ENCODE peak calls at places on chromosome 20, in nine cellular contexts. T, P, V, S, K, W, U, G and O are unnamed samples.

GRCh38 chr20:47271216-47271615 is 85.3 kb downstream of the ZMYND8 start:
- DNase-seq in T (no peak), P (no peak), V (no peak), S (no peak), K (no peak), W (no peak), U (no peak), G (no peak), O (no peak)

GRCh38 chr20:20002101-20002998 is 14.8 kb upstream of the NAA20 start:
- DNase-seq in T (no peak), P (no peak), V (no peak), S (no peak), K (no peak), W (no peak), U (no peak), G (peak), O (no peak)

GRCh38 chr20:23744726-23745646 is 5.7 kb downstream of the CST1 start:
- DNase-seq in T (no peak), P (no peak), V (no peak), S (no peak), K (no peak), W (no peak), U (no peak), G (no peak), O (no peak)

GRCh38 chr20:20230741-20231140 is 137.2 kb upstream of the INSM1 start:
- DNase-seq in T (no peak), P (no peak), V (no peak), S (peak), K (no peak), W (no peak), U (no peak), G (no peak), O (no peak)

GRCh38 chr20:35506872-35507638 is 22.4 kb downstream of the C20orf173 start:
- DNase-seq in T (no peak), P (no peak), V (no peak), S (no peak), K (no peak), W (no peak), U (no peak), G (no peak), O (no peak)

GRCh38 chr20:21189761-21190523 is 64.1 kb downstream of the KIZ start:
- DNase-seq in T (no peak), P (no peak), V (no peak), S (no peak), K (no peak), W (no peak), U (no peak), G (no peak), O (no peak)

GRCh38 chr20:14235355-14235754 is 102.1 kb downstream of the FLRT3 start:
- DNase-seq in T (no peak), P (no peak), V (no peak), S (no peak), K (no peak), W (no peak), U (peak), G (no peak), O (no peak)

GRCh38 chr20:31841928-31842327 is 3.5 kb downstream of the FOXS1 start:
- DNase-seq in T (no peak), P (no peak), V (no peak), S (no peak), K (peak), W (peak), U (peak), G (peak), O (no peak)

GRCh38 chr20:37519508-37520416 is 1.3 kb upstream of the NNAT start:
- DNase-seq in T (no peak), P (peak), V (no peak), S (peak), K (peak), W (no peak), U (no peak), G (no peak), O (no peak)

GRCh38 chr20:18705490-18705889 is 108.1 kb upstream of the SCP2D1 start:
- DNase-seq in T (no peak), P (no peak), V (no peak), S (no peak), K (no peak), W (no peak), U (no peak), G (no peak), O (no peak)

GRCh38 chr20:48703107-48703506 is 124.7 kb downstream of the PREX1 start:
- DNase-seq in T (no peak), P (peak), V (peak), S (peak), K (no peak), W (peak), U (no peak), G (no peak), O (no peak)

GRCh38 chr20:38111366-38112232 is 53.5 kb downstream of the TGM2 start:
- DNase-seq in T (no peak), P (no peak), V (no peak), S (no peak), K (no peak), W (no peak), U (no peak), G (no peak), O (no peak)

GRCh38 chr20:1122388-1123315 is 4.2 kb downstream of the PSMF1 start:
- DNase-seq in T (no peak), P (peak), V (peak), S (no peak), K (no peak), W (peak), U (no peak), G (no peak), O (peak)

GRCh38 chr20:50727792-50728485 is 3.4 kb upstream of the PARD6B start:
- DNase-seq in T (no peak), P (no peak), V (no peak), S (no peak), K (no peak), W (no peak), U (no peak), G (peak), O (no peak)

GRCh38 chr20:51633430-51633829 is 90.9 kb upstream of the NFATC2 start:
- DNase-seq in T (no peak), P (no peak), V (no peak), S (no peak), K (no peak), W (no peak), U (no peak), G (no peak), O (no peak)

GRCh38 chr20:30922129-30922528 is 335.3 kb upstream of the DEFB115 start:
- DNase-seq in T (no peak), P (no peak), V (peak), S (peak), K (no peak), W (no peak), U (no peak), G (no peak), O (no peak)

GRCh38 chr20:5667703-5668528 is 82.3 kb upstream of the SHLD1 start:
- DNase-seq in T (no peak), P (no peak), V (no peak), S (no peak), K (no peak), W (no peak), U (peak), G (no peak), O (no peak)

GRCh38 chr20:55882922-55883321 is 122.4 kb downstream of the CBLN4 start:
- DNase-seq in T (no peak), P (no peak), V (no peak), S (no peak), K (no peak), W (no peak), U (no peak), G (no peak), O (no peak)

GRCh38 chr20:9021216-9021615 is 47.7 kb upstream of the PLCB4 start:
- DNase-seq in T (no peak), P (no peak), V (no peak), S (no peak), K (no peak), W (no peak), U (no peak), G (no peak), O (no peak)

GRCh38 chr20:9019833-9020232 is 49.1 kb upstream of the PLCB4 start:
- DNase-seq in T (no peak), P (no peak), V (no peak), S (no peak), K (no peak), W (no peak), U (no peak), G (no peak), O (no peak)

GRCh38 chr20:9021699-9022098 is 47.2 kb upstream of the PLCB4 start:
- DNase-seq in T (no peak), P (no peak), V (no peak), S (no peak), K (peak), W (no peak), U (no peak), G (no peak), O (no peak)

GRCh38 chr20:9018346-9018745 is 50.5 kb upstream of the PLCB4 start:
- DNase-seq in T (no peak), P (no peak), V (no peak), S (no peak), K (no peak), W (no peak), U (no peak), G (no peak), O (no peak)

DNA sequence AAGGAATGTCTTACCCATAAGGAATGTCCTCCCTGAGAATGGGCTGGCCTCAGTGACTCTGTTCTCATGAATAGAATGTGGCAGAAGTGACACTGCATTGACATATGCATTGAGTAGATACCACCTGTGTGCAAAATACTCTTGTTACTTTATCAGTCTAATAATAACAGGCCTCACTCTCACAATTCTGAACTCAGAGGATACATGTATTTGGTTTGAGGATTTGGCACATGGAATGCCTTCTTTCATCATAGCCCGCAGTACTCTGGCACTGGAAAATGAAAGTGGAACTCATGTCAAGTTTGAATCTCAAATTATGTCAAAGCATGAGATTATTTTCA is 52.9 kb upstream of the PLCB4 start:
- DNase-seq in T (no peak), P (no peak), V (no peak), S (no peak), K (no peak), W (no peak), U (peak), G (no peak), O (no peak)
- H3K27ac ChIP-seq in T (no peak), P (no peak), V (no peak), S (no peak), K (no peak), W (no peak), U (no peak), G (no peak), O (no peak)

GRCh38 chr20:43752051-43752360 is 25.2 kb upstream of the GTSF1L start:
- DNase-seq in T (no peak), P (no peak), V (no peak), S (no peak), K (no peak), W (no peak), U (no peak), G (no peak), O (no peak)
- H3K27ac ChIP-seq in T (no peak), P (no peak), V (no peak), S (no peak), K (no peak), W (no peak), U (no peak), G (no peak), O (no peak)

GRCh38 chr20:41913146-41913545 is 295.0 kb upstream of the CHD6 start:
- DNase-seq in T (no peak), P (no peak), V (no peak), S (no peak), K (no peak), W (no peak), U (no peak), G (no peak), O (no peak)

GRCh38 chr20:41905186-41905585 is 287.0 kb upstream of the CHD6 start:
- DNase-seq in T (no peak), P (no peak), V (no peak), S (no peak), K (no peak), W (no peak), U (no peak), G (no peak), O (no peak)

DNA sequence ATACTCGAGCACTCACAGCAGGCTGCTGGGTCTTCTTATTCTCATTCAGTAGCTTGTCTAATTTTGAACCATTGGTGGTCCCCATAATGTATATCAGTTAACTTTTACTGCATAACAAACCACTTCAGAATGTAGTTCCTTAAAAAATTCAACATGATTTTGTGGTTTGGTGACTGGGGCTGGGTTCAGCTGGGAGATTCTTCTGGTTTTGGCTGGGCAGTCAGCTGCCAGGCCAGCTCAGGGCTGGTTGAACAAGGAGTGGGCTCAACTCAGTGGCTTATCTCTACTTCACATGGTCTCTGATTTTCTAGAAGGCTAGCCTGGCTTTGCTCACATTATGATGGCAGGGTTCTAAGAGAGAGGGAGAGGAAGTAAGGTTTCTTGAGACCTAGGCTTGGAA is 292.4 kb upstream of the CHD6 start:
- DNase-seq in T (no peak), P (no peak), V (no peak), S (no peak), K (no peak), W (no peak), U (no peak), G (no peak), O (no peak)
- H3K27ac ChIP-seq in T (no peak), P (no peak), V (no peak), S (no peak), K (no peak), W (no peak), U (no peak), G (no peak), O (no peak)

DNA sequence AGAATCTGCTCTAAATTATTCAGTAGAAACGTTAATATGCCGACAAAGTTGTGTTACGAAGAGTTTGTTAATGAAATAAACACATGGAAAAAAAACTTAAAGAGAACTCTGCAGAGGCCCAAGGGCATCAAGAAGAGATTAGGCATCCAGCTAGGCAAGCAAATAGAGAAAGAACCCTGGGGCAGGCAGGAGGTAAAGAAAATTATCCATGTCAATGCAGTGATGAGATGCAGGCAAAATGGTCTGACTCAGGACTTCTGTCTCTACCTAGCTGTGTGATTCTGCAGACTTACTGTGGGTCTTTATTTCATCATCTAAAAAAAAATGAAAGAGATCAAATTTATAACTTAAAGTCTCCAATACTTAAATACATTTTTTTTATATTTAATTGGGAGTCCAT is 448.0 kb downstream of the HAO1 start:
- DNase-seq in T (no peak), P (no peak), V (no peak), S (no peak), K (no peak), W (no peak), U (no peak), G (no peak), O (no peak)
- H3K27ac ChIP-seq in T (no peak), P (no peak), V (no peak), S (no peak), K (no peak), W (no peak), U (no peak), G (no peak), O (no peak)

GRCh38 chr20:57814529-57814928 is 104.7 kb upstream of the PMEPA1 start:
- DNase-seq in T (no peak), P (no peak), V (peak), S (no peak), K (no peak), W (no peak), U (no peak), G (no peak), O (no peak)
- H3K27ac ChIP-seq in T (no peak), P (no peak), V (no peak), S (no peak), K (no peak), W (no peak), U (no peak), G (no peak), O (no peak)

DNA sequence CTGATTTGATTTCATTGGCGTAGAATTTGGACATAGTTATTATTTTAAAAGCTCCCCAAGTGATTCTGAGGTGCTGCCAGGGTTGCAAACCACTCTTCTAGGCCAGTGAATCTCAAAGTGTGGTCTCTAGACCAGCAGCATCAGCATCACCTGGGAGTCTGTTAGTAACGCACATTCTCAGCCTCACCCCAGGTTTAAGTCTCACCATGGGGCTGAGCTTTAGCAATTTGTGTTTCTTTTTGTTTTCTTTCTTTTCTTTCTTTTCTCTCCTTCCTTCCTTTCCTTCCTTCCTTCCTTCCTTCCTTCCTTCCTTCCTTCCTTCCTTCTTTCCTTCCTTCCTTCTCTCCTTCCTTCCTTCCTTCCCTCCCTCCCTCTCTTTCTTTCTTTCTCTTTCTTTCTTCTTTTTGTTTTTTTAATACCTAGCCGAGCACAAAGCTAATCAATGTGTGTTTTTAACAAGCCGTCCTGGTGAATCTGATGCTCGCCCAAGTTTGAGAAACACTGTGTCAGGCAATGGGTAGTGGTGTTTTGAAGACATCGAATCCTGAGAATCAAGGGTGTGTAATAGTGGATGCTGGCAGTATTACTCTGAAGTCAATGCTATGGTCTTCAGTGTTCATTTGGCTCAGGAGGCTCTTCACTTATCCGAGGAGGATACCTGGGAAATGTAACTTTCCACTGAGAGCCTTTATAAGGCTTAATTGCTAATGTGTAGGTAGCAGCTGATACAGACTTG is 104.9 kb downstream of the SLX4IP start:
- DNase-seq in T (no peak), P (no peak), V (no peak), S (no peak), K (no peak), W (no peak), U (no peak), G (no peak), O (no peak)
- H3K27ac ChIP-seq in T (no peak), P (no peak), V (no peak), S (no peak), K (no peak), W (peak), U (no peak), G (peak), O (no peak)

DNA sequence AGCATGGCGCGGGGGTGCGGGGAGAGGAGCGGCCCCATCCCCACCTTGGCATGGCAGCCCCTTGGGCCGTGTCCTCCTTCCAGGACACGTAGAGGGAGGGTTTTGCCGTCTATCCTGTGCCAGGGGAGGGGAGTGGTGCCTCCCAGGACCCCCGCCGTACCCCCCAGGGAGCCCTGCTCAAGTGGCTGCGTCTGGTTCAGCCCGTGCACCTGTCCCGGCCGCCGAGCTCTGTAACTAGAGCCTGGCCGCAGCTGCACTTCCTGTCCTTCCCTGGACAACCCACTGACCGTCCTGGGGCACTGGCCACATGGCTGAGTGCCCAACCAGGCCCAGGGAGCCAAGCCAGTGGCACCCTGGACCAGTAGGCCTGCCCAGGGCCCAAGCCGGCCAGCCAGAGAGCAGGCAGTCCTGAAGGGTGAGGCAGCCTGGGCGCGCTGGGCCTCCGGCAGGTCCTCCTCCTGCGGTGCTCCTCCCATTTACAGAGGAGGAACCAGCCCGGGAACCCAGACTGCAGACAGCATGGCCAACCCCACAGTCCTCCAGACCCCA is 8.9 kb downstream of the LAMA5 start:
- DNase-seq in T (no peak), P (peak), V (no peak), S (peak), K (peak), W (peak), U (no peak), G (peak), O (no peak)
- H3K27ac ChIP-seq in T (peak), P (peak), V (peak), S (peak), K (peak), W (peak), U (peak), G (peak), O (peak)

DNA sequence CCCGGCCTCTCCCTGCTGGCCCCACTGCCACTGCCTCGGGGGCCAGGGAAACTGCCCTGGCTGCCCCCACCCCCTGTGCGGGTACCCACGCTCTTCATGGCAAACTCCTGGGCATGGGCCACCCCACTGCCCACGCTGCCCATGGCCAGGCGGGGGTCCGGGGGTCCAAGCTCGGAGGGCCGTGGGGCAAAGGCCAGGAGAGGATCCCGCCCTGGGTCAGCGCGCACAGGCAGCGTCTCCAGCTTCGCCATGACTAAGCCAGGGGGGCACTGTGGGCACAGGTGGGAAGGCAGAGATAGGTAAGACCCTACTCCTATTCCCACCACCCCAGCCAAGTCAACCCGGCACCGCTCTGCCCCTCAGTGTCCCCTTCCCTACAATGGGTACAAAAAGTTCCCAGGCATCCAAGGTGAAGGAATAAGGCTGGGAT is 6.4 kb downstream of the LZTS3 start:
- DNase-seq in T (no peak), P (no peak), V (no peak), S (peak), K (no peak), W (no peak), U (no peak), G (no peak), O (no peak)
- H3K27ac ChIP-seq in T (no peak), P (no peak), V (no peak), S (no peak), K (no peak), W (no peak), U (no peak), G (no peak), O (no peak)